ENCODE peak calls at places on chromosomes 3 and 15, in ten cellular contexts. I is fibroblast of lung, Z is H1, H is mesenchymal stem cell, U is GM23248, C is neural progenitor cell, P is endothelial cell of umbilical vein, T is HepG2, N is endodermal cell, Y is GM12878. O is an unnamed sample.

GRCh38 chr15:28086175-28086703 is 12.9 kb downstream of the OCA2 start:
- DNase-seq in I (peak; percentile 47), T (peak; percentile 60), U (peak; percentile 68), Z (peak; percentile 76), C (peak; percentile 79), N (peak; percentile 87), P (peak; percentile 59), Y (peak; percentile 25), H (peak; percentile 66), O (peak; percentile 80)

GRCh38 chr15:78149805-78150751 is 916 bp downstream of the IDH3A start:
- DNase-seq in N (peak; percentile 77), Z (no peak), H (peak; percentile 28), U (no peak), P (peak; percentile 36), I (peak; percentile 11), T (peak; percentile 25), Y (no peak), C (peak; percentile 54), O (no peak)

GRCh38 chr15:70254186-70254974 is 156.7 kb upstream of the TLE3 start:
- DNase-seq in H (no peak), Z (no peak), Y (no peak), P (no peak), U (no peak), T (no peak), N (no peak), C (no peak), I (no peak), O (no peak)

GRCh38 chr15:66965201-66965900 is 100.1 kb upstream of the SMAD3 start:
- DNase-seq in T (no peak), I (no peak), N (no peak), H (no peak), Z (no peak), P (no peak), Y (no peak), C (no peak), U (no peak), O (no peak)

GRCh38 chr3:182738583-182739514 is 54.5 kb upstream of the ATP11B start:
- DNase-seq in I (no peak), U (no peak), T (no peak), P (no peak), Y (no peak), H (no peak), C (no peak), N (no peak), Z (no peak), O (peak; percentile 6)

GRCh38 chr3:125431391-125431790 is 56.3 kb upstream of the ZNF148 start:
- DNase-seq in I (no peak), Z (no peak), T (no peak), C (no peak), H (no peak), P (no peak), U (peak; percentile 61), Y (no peak), N (no peak), O (peak; percentile 61)

GRCh38 chr3:30098206-30098605 is 508.2 kb upstream of the TGFBR2 start:
- DNase-seq in T (no peak), Z (no peak), H (no peak), Y (no peak), I (no peak), U (peak; percentile 66), N (no peak), P (no peak), C (no peak), O (no peak)

GRCh38 chr3:8968375-8968882 is 5.2 kb upstream of the RAD18 start:
- DNase-seq in Y (no peak), H (no peak), N (no peak), I (no peak), Z (no peak), U (no peak), T (no peak), P (no peak), C (no peak), O (no peak)

GRCh38 chr15:63381301-63382192 is at the start of gene CA12:
- DNase-seq in U (peak; percentile 72), Z (peak; percentile 74), P (peak; percentile 46), Y (no peak), I (peak; percentile 57), T (peak; percentile 28), H (peak; percentile 47), N (peak; percentile 85), C (peak; percentile 70), O (peak; percentile 71)

GRCh38 chr3:5581743-5582142 is 394.2 kb downstream of the EDEM1 start:
- DNase-seq in N (no peak), Y (no peak), Z (no peak), U (no peak), T (no peak), C (no peak), H (no peak), I (no peak), P (no peak), O (no peak)

GRCh38 chr3:10459954-10460754 is 45.2 kb downstream of the ATP2B2 start:
- DNase-seq in C (peak; percentile 98), U (peak; percentile 71), H (peak; percentile 79), Y (no peak), T (peak; percentile 73), P (peak; percentile 59), I (peak; percentile 68), Z (peak; percentile 92), N (peak; percentile 99), O (peak; percentile 58)

DNA sequence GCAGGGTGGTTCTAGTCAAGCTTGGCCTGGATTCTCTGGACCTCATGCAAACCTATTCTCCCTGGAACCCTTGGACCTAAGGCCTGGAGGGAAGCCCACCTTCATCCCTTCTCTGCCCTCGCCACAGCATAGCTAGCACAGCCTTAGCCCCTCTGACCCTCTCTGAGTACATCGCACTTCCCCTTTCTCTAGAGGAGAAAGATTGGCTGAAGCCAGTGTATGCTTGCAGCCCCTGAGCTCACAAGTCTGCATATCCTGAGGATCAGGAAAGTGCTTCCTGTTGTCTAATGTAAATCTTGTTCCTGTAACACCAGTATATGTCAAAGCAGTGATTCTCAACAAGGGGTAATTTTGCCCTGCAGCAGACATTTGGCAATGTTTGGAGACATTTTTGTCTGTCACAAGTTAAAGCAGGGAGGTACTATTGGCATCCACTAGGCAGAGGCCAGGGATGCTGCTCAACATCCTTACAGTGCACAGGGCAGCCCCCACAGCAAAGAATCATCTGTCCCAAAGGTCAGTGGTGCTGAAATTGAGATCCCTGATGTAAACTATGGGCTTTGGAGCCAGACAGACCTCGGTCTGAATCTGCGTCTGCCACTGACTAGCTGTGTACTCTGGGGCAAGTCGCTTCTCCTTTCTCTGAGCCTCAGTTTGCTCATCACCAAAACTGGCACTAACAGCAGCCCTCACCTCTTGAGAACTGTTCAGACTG is 2.2 kb upstream of the PRKCD start:
- DNase-seq in P (no peak), Y (no peak), C (no peak), T (no peak), N (no peak), I (no peak), H (no peak), Z (no peak), U (no peak), O (no peak)
- H3K4me1 ChIP-seq in P (peaks cover 21% of the 10 kb centered on the region), Y (peaks cover 31% of the 10 kb centered on the region), C (peaks cover 19% of the 10 kb centered on the region), T (peaks cover 65% of the 10 kb centered on the region), N (peaks cover 12% of the 10 kb centered on the region), I (peaks cover 11% of the 10 kb centered on the region), H (peaks cover 33% of the 10 kb centered on the region), Z (peaks cover 3% of the 10 kb centered on the region), U (peaks cover 4% of the 10 kb centered on the region), O (peaks cover 52% of the 10 kb centered on the region)

GRCh38 chr3:31946484-31947081 is 34.5 kb downstream of the OSBPL10 start:
- DNase-seq in H (no peak), Y (no peak), P (no peak), Z (no peak), N (no peak), C (no peak), I (no peak), U (no peak), T (no peak), O (no peak)

GRCh38 chr3:31952205-31952604 is 28.9 kb downstream of the OSBPL10 start:
- DNase-seq in T (no peak), C (no peak), Z (no peak), N (no peak), Y (no peak), I (no peak), U (no peak), H (no peak), P (no peak), O (no peak)

GRCh38 chr3:31945738-31946052 is 35.4 kb downstream of the OSBPL10 start:
- DNase-seq in U (peak; percentile 70), H (no peak), I (peak; percentile 68), N (no peak), C (no peak), Z (no peak), P (no peak), T (no peak), Y (no peak), O (peak; percentile 78)

GRCh38 chr3:31947671-31948091 is 33.4 kb downstream of the OSBPL10 start:
- DNase-seq in H (no peak), P (no peak), C (no peak), N (no peak), U (no peak), Z (no peak), I (no peak), T (no peak), Y (no peak), O (no peak)

GRCh38 chr3:31948255-31948654 is 32.8 kb downstream of the OSBPL10 start:
- DNase-seq in Y (no peak), H (no peak), U (no peak), I (no peak), Z (no peak), N (no peak), P (no peak), T (no peak), C (no peak), O (no peak)
- H3K9ac ChIP-seq in Y (no peak overlapping the region), H (no peak overlapping the region), U (no peak overlapping the region), I (no peak overlapping the region), Z (no peak overlapping the region), N (no peak overlapping the region), P (no peak overlapping the region), T (no peak overlapping the region), C (no peak overlapping the region), O (no peak overlapping the region)

DNA sequence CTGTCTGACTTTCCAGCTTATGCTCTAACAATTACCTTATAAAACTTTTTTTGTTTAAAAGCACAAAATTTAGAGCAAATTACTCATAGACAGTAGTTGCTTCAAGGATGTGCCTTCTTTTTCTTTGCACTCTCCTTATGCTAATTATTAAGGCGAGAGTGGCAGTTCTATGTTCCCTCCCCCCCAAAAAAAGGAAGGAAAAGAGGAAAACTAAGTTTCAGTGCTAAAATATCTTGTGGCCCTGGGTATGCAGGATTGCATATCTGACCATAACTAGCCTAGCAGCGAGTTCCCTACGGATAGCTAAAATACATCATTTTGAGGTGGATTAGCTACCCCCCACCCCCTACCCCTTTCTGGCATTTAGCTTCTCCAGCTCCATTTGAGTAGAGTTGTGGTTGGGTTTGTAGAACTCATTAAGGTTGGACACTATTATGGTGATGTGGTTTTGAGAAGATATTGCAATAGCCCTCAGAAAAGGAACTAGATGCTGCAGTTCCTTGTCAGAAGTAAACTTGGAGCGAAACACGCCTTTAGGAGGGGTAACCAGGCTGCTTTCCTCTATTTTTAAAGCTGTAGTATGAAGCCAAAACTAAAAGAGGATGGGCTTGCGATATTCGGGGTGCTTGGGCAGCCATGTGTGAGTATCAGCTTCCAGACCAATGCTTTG is 174.6 kb downstream of the AKAP13 start:
- DNase-seq in Y (no peak), I (no peak), U (no peak), N (no peak), H (no peak), C (no peak), Z (no peak), T (no peak), P (no peak), O (no peak)
- H3K4me3 ChIP-seq in Y (peak overlapping the region; percentile 22), I (no peak overlapping the region), U (no peak overlapping the region), N (no peak overlapping the region), H (no peak overlapping the region), C (no peak overlapping the region), Z (no peak overlapping the region), T (no peak overlapping the region), P (no peak overlapping the region), O (no peak overlapping the region)

GRCh38 chr15:39695793-39696192 is 86.8 kb downstream of the FSIP1 start:
- DNase-seq in C (no peak), H (no peak), T (no peak), I (no peak), Y (no peak), Z (no peak), U (no peak), P (no peak), N (no peak), O (no peak)
- H3K4me1 ChIP-seq in C (peaks cover 56% of the 10 kb centered on the region), H (peaks cover 2% of the 10 kb centered on the region), T (no peaks in the 10 kb centered on the region), I (no peaks in the 10 kb centered on the region), Y (no peaks in the 10 kb centered on the region), Z (peaks cover 9% of the 10 kb centered on the region), U (peaks cover 17% of the 10 kb centered on the region), P (no peaks in the 10 kb centered on the region), N (peaks cover 14% of the 10 kb centered on the region), O (peaks cover 19% of the 10 kb centered on the region)

O was measured in adipocyte.